ENCODE peak calls at places on chromosomes 1 and 21, in seven cellular contexts. One of them, this sample, is unnamed. For H3K4me1, the result is how much of the 10 kb centered on the place peaks cover.

GRCh38 chr1:74193908-74194307 is 4.1 kb downstream of the LRRIQ3 start:
- DNase-seq in K562: no peak
- DNase-seq in thoracic aorta: no peak
- DNase-seq in pancreas: no peak
- DNase-seq in psoas muscle: no peak
- DNase-seq in heart left ventricle: no peak
- DNase-seq in left ventricle myocardium inferior: no peak
- DNase-seq in this sample: no peak

GRCh38 chr1:147612366-147612765 is 58.0 kb downstream of the ACP6 start:
- DNase-seq in thoracic aorta: no peak
- DNase-seq in psoas muscle: no peak
- DNase-seq in heart left ventricle: no peak
- DNase-seq in pancreas: no peak
- DNase-seq in K562: no peak
- DNase-seq in left ventricle myocardium inferior: no peak
- DNase-seq in this sample: no peak

GRCh38 chr21:41662761-41663160 is 104.1 kb downstream of the RIPK4 start:
- DNase-seq in K562: no peak
- DNase-seq in heart left ventricle: no peak
- DNase-seq in psoas muscle: no peak
- DNase-seq in left ventricle myocardium inferior: no peak
- DNase-seq in pancreas: peak
- DNase-seq in thoracic aorta: no peak
- DNase-seq in this sample: no peak

GRCh38 chr1:52337439-52337838 is 28.6 kb downstream of the CC2D1B start:
- DNase-seq in K562: no peak
- DNase-seq in psoas muscle: no peak
- DNase-seq in pancreas: no peak
- DNase-seq in left ventricle myocardium inferior: no peak
- DNase-seq in heart left ventricle: no peak
- DNase-seq in thoracic aorta: no peak
- DNase-seq in this sample: no peak

GRCh38 chr21:37873655-37874054 is 42.6 kb downstream of the KCNJ6 start:
- DNase-seq in heart left ventricle: no peak
- DNase-seq in pancreas: no peak
- DNase-seq in left ventricle myocardium inferior: no peak
- DNase-seq in psoas muscle: no peak
- DNase-seq in thoracic aorta: no peak
- DNase-seq in K562: no peak
- DNase-seq in this sample: no peak

GRCh38 chr1:51736702-51737101 is 119.8 kb downstream of the OSBPL9 start:
- DNase-seq in psoas muscle: no peak
- DNase-seq in pancreas: no peak
- DNase-seq in heart left ventricle: no peak
- DNase-seq in thoracic aorta: no peak
- DNase-seq in left ventricle myocardium inferior: no peak
- DNase-seq in K562: peak
- DNase-seq in this sample: no peak

GRCh38 chr1:78743626-78744025 is 94.0 kb downstream of the IFI44 start:
- DNase-seq in heart left ventricle: no peak
- DNase-seq in K562: no peak
- DNase-seq in left ventricle myocardium inferior: no peak
- DNase-seq in thoracic aorta: no peak
- DNase-seq in psoas muscle: no peak
- DNase-seq in pancreas: no peak
- DNase-seq in this sample: no peak

GRCh38 chr1:202199141-202199889 is 5.7 kb downstream of the LGR6 start:
- DNase-seq in left ventricle myocardium inferior: no peak
- DNase-seq in heart left ventricle: no peak
- DNase-seq in psoas muscle: no peak
- DNase-seq in K562: no peak
- DNase-seq in thoracic aorta: no peak
- DNase-seq in pancreas: no peak
- DNase-seq in this sample: no peak

GRCh38 chr1:63902844-63903589 is 129.2 kb downstream of the ROR1 start:
- DNase-seq in heart left ventricle: no peak
- DNase-seq in psoas muscle: no peak
- DNase-seq in pancreas: no peak
- DNase-seq in left ventricle myocardium inferior: no peak
- DNase-seq in K562: no peak
- DNase-seq in thoracic aorta: no peak
- DNase-seq in this sample: no peak

GRCh38 chr1:112618114-112618720 is 724 bp downstream of the ST7L start:
- DNase-seq in pancreas: no peak
- DNase-seq in K562: peak
- DNase-seq in left ventricle myocardium inferior: no peak
- DNase-seq in psoas muscle: no peak
- DNase-seq in thoracic aorta: no peak
- DNase-seq in heart left ventricle: no peak
- DNase-seq in this sample: no peak

GRCh38 chr1:55233149-55233777 is 18.1 kb upstream of the USP24 start:
- DNase-seq in psoas muscle: no peak
- DNase-seq in thoracic aorta: no peak
- DNase-seq in heart left ventricle: no peak
- DNase-seq in K562: no peak
- DNase-seq in pancreas: no peak
- DNase-seq in left ventricle myocardium inferior: no peak
- DNase-seq in this sample: no peak

GRCh38 chr1:7679873-7680790 is 91.0 kb upstream of the VAMP3 start:
- DNase-seq in thoracic aorta: no peak
- DNase-seq in left ventricle myocardium inferior: peak
- DNase-seq in K562: peak
- DNase-seq in pancreas: peak
- DNase-seq in psoas muscle: peak
- DNase-seq in heart left ventricle: peak
- DNase-seq in this sample: peak

GRCh38 chr1:109790735-109791494 is 27.2 kb upstream of the EPS8L3 start:
- DNase-seq in pancreas: peak
- DNase-seq in thoracic aorta: no peak
- DNase-seq in heart left ventricle: peak
- DNase-seq in psoas muscle: peak
- DNase-seq in left ventricle myocardium inferior: peak
- DNase-seq in K562: peak
- DNase-seq in this sample: no peak
- TF ChIP-seq CTCF in pancreas: no peak
- TF ChIP-seq CTCF in thoracic aorta: no peak
- TF ChIP-seq CTCF in heart left ventricle: peak
- TF ChIP-seq CTCF in psoas muscle: peak
- TF ChIP-seq CTCF in left ventricle myocardium inferior: peak
- TF ChIP-seq CTCF in K562: peak
- TF ChIP-seq CTCF in this sample: peak

GRCh38 chr1:111450185-111450584 is 921 bp downstream of the ATP5PB start:
- DNase-seq in thoracic aorta: no peak
- DNase-seq in psoas muscle: no peak
- DNase-seq in heart left ventricle: no peak
- DNase-seq in K562: no peak
- DNase-seq in left ventricle myocardium inferior: no peak
- DNase-seq in pancreas: no peak
- DNase-seq in this sample: no peak

GRCh38 chr1:111449703-111450017 is 396 bp downstream of the ATP5PB start:
- DNase-seq in left ventricle myocardium inferior: no peak
- DNase-seq in K562: no peak
- DNase-seq in thoracic aorta: no peak
- DNase-seq in pancreas: no peak
- DNase-seq in heart left ventricle: no peak
- DNase-seq in psoas muscle: no peak
- DNase-seq in this sample: no peak

GRCh38 chr1:111454859-111455641 is 5.8 kb downstream of the ATP5PB start:
- DNase-seq in pancreas: no peak
- DNase-seq in thoracic aorta: no peak
- DNase-seq in heart left ventricle: no peak
- DNase-seq in K562: no peak
- DNase-seq in psoas muscle: no peak
- DNase-seq in left ventricle myocardium inferior: no peak
- DNase-seq in this sample: no peak

GRCh38 chr1:111453706-111454105 is 4.4 kb downstream of the ATP5PB start:
- DNase-seq in thoracic aorta: no peak
- DNase-seq in psoas muscle: no peak
- DNase-seq in K562: no peak
- DNase-seq in heart left ventricle: no peak
- DNase-seq in left ventricle myocardium inferior: no peak
- DNase-seq in pancreas: no peak
- DNase-seq in this sample: no peak

GRCh38 chr1:111452581-111452980 is 3.3 kb downstream of the ATP5PB start:
- DNase-seq in left ventricle myocardium inferior: no peak
- DNase-seq in pancreas: no peak
- DNase-seq in K562: no peak
- DNase-seq in heart left ventricle: no peak
- DNase-seq in thoracic aorta: no peak
- DNase-seq in psoas muscle: no peak
- DNase-seq in this sample: no peak
- H3K4me1 ChIP-seq in left ventricle myocardium inferior: half or more
- H3K4me1 ChIP-seq in pancreas: under half
- H3K4me1 ChIP-seq in K562: under half
- H3K4me1 ChIP-seq in heart left ventricle: half or more
- H3K4me1 ChIP-seq in thoracic aorta: under half
- H3K4me1 ChIP-seq in psoas muscle: half or more
- H3K4me1 ChIP-seq in this sample: under half

DNA sequence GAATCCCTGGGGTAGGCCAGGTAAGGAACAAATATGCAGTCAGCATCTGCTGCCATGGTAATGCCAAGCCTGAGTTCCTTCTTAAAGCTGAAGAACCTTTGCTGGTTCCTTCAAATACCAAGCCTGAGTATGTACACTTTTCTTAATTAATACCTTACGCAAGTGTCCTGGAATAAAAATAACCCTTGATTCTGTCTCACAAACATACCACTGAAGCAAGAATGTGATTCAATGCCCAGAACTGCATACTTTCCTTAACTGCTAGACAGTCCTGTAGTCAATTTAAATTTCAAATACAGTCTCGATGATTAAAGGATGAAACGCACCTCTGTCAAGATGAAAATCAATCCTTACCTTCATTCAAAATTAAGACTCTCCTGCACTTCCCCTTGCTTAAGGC is 634.0 kb upstream of the CHRM3 start:
- DNase-seq in pancreas: no peak
- DNase-seq in K562: no peak
- DNase-seq in heart left ventricle: no peak
- DNase-seq in thoracic aorta: no peak
- DNase-seq in psoas muscle: no peak
- DNase-seq in left ventricle myocardium inferior: no peak
- DNase-seq in this sample: no peak
- H3K4me3 ChIP-seq in pancreas: no peak
- H3K4me3 ChIP-seq in K562: no peak
- H3K4me3 ChIP-seq in heart left ventricle: no peak
- H3K4me3 ChIP-seq in thoracic aorta: no peak
- H3K4me3 ChIP-seq in psoas muscle: no peak
- H3K4me3 ChIP-seq in left ventricle myocardium inferior: no peak
- H3K4me3 ChIP-seq in this sample: no peak

GRCh38 chr1:219066631-219067349 is 106.9 kb upstream of the LYPLAL1 start:
- DNase-seq in thoracic aorta: no peak
- DNase-seq in pancreas: no peak
- DNase-seq in psoas muscle: no peak
- DNase-seq in heart left ventricle: no peak
- DNase-seq in left ventricle myocardium inferior: no peak
- DNase-seq in K562: no peak
- DNase-seq in this sample: no peak
- TF ChIP-seq CTCF in thoracic aorta: peak
- TF ChIP-seq CTCF in pancreas: peak
- TF ChIP-seq CTCF in psoas muscle: peak
- TF ChIP-seq CTCF in heart left ventricle: peak
- TF ChIP-seq CTCF in left ventricle myocardium inferior: peak
- TF ChIP-seq CTCF in K562: peak
- TF ChIP-seq CTCF in this sample: peak

GRCh38 chr1:37472281-37472680 is 2.1 kb upstream of the ZC3H12A start:
- DNase-seq in left ventricle myocardium inferior: no peak
- DNase-seq in psoas muscle: no peak
- DNase-seq in pancreas: no peak
- DNase-seq in thoracic aorta: no peak
- DNase-seq in K562: no peak
- DNase-seq in heart left ventricle: no peak
- DNase-seq in this sample: no peak

GRCh38 chr1:37474697-37475379 is 458 bp downstream of the ZC3H12A start:
- DNase-seq in psoas muscle: peak
- DNase-seq in thoracic aorta: no peak
- DNase-seq in left ventricle myocardium inferior: no peak
- DNase-seq in pancreas: peak
- DNase-seq in heart left ventricle: no peak
- DNase-seq in K562: peak
- DNase-seq in this sample: no peak

GRCh38 chr1:37472994-37473393 is 1.4 kb upstream of the ZC3H12A start:
- DNase-seq in heart left ventricle: no peak
- DNase-seq in K562: no peak
- DNase-seq in psoas muscle: no peak
- DNase-seq in left ventricle myocardium inferior: no peak
- DNase-seq in pancreas: no peak
- DNase-seq in thoracic aorta: no peak
- DNase-seq in this sample: no peak

GRCh38 chr1:37474051-37474696 is at the start of gene ZC3H12A:
- DNase-seq in left ventricle myocardium inferior: peak
- DNase-seq in psoas muscle: peak
- DNase-seq in pancreas: peak
- DNase-seq in heart left ventricle: peak
- DNase-seq in K562: peak
- DNase-seq in thoracic aorta: peak
- DNase-seq in this sample: peak

DNA sequence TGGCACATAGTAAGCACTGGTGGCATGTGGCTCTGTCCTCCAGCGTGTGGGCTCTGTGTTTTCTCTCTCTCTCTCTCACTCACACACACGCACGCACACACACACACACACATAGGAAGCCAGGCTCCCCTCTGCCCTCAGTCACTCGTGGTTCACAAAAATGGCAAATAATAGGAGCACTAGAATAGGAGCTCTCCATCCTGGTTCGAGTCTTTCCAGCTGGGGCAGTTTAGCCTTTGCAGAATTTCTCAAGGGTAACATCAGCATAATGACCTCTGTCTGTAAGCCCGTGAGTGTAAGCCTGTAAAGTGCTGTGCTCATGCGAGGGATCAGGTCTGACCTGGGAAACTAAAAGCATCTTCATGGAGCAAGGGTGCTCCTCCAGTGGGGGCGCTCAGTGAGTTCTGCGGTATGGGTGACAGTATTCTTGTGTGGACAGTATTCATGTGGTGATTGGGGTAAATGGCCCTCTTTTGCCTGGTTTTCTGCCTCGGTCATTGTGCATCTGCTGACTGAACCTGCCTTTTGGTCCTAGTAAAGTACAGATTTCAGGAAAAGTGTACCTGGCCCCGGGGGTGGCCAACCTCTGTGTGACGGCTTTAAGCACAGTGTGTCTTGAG is 839 bp upstream of the ZC3H12A start:
- DNase-seq in pancreas: peak
- DNase-seq in K562: peak
- DNase-seq in heart left ventricle: no peak
- DNase-seq in left ventricle myocardium inferior: no peak
- DNase-seq in psoas muscle: peak
- DNase-seq in thoracic aorta: no peak
- DNase-seq in this sample: no peak
- H3K4me1 ChIP-seq in pancreas: under half
- H3K4me1 ChIP-seq in K562: under half
- H3K4me1 ChIP-seq in heart left ventricle: half or more
- H3K4me1 ChIP-seq in left ventricle myocardium inferior: half or more
- H3K4me1 ChIP-seq in psoas muscle: half or more
- H3K4me1 ChIP-seq in thoracic aorta: half or more
- H3K4me1 ChIP-seq in this sample: under half

GRCh38 chr1:46180082-46180616 is 3.9 kb upstream of the P3R3URF start:
- DNase-seq in thoracic aorta: no peak
- DNase-seq in heart left ventricle: no peak
- DNase-seq in left ventricle myocardium inferior: no peak
- DNase-seq in psoas muscle: no peak
- DNase-seq in pancreas: no peak
- DNase-seq in K562: peak
- DNase-seq in this sample: no peak
- H3K4me3 ChIP-seq in thoracic aorta: no peak
- H3K4me3 ChIP-seq in heart left ventricle: no peak
- H3K4me3 ChIP-seq in left ventricle myocardium inferior: no peak
- H3K4me3 ChIP-seq in psoas muscle: no peak
- H3K4me3 ChIP-seq in pancreas: no peak
- H3K4me3 ChIP-seq in K562: no peak
- H3K4me3 ChIP-seq in this sample: no peak

GRCh38 chr1:206420471-206420870 is 49.8 kb upstream of the IKBKE start:
- DNase-seq in psoas muscle: no peak
- DNase-seq in heart left ventricle: no peak
- DNase-seq in left ventricle myocardium inferior: no peak
- DNase-seq in thoracic aorta: no peak
- DNase-seq in pancreas: no peak
- DNase-seq in K562: no peak
- DNase-seq in this sample: no peak
- TF ChIP-seq CTCF in psoas muscle: no peak
- TF ChIP-seq CTCF in heart left ventricle: no peak
- TF ChIP-seq CTCF in left ventricle myocardium inferior: no peak
- TF ChIP-seq CTCF in thoracic aorta: no peak
- TF ChIP-seq CTCF in pancreas: no peak
- TF ChIP-seq CTCF in K562: no peak
- TF ChIP-seq CTCF in this sample: no peak

This sample was measured in BE2C.